ENCODE peak calls at places on chromosomes 5 and 9, in seven cellular contexts. W is heart left ventricle, Y is Peyer's patch, X is right lobe of liver, A is suprapubic skin, P is adrenal gland, E is A549. V is an unnamed sample.
A peak's percentile ranks its signal among the peaks of the same experiment; 100 is the strongest.

GRCh38 chr9:14306672-14307646 is 7.0 kb downstream of the NFIB start:
- DNase-seq in W (no peak), Y (no peak), X (no peak), A (no peak), P (no peak), E (no peak), V (no peak)

GRCh38 chr9:4680750-4681149 is 1.4 kb downstream of the CDC37L1 start:
- DNase-seq in W (no peak), Y (no peak), X (no peak), A (no peak), P (no peak), E (no peak), V (no peak)

GRCh38 chr9:4328723-4329122 is 28.9 kb upstream of the GLIS3 start:
- DNase-seq in W (no peak), Y (no peak), X (no peak), A (no peak), P (no peak), E (no peak), V (no peak)

GRCh38 chr5:44875661-44876250 is 67.0 kb downstream of the MRPS30 start:
- DNase-seq in W (no peak), Y (no peak), X (no peak), A (no peak), P (no peak), E (peak; percentile 64), V (no peak)

GRCh38 chr5:13746026-13746425 is 198.5 kb downstream of the DNAH5 start:
- DNase-seq in W (no peak), Y (no peak), X (no peak), A (no peak), P (no peak), E (no peak), V (no peak)

GRCh38 chr5:54745599-54745998 is 228.0 kb downstream of the SNX18 start:
- DNase-seq in W (no peak), Y (no peak), X (no peak), A (no peak), P (no peak), E (no peak), V (peak; percentile 40)

GRCh38 chr9:3477236-3477834 is 48.5 kb downstream of the RFX3 start:
- DNase-seq in W (no peak), Y (no peak), X (no peak), A (no peak), P (no peak), E (no peak), V (no peak)

GRCh38 chr9:131050831-131051230 is 41.9 kb downstream of the LAMC3 start:
- DNase-seq in W (no peak), Y (no peak), X (no peak), A (no peak), P (no peak), E (no peak), V (no peak)

GRCh38 chr5:102801375-102801774 is 46.3 kb downstream of the PAM start:
- DNase-seq in W (no peak), Y (no peak), X (no peak), A (no peak), P (no peak), E (no peak), V (no peak)

GRCh38 chr9:107060026-107060425 is 197.1 kb downstream of the ZNF462 start:
- DNase-seq in W (no peak), Y (no peak), X (no peak), A (no peak), P (no peak), E (no peak), V (no peak)

GRCh38 chr5:65263291-65263690 is 218.4 kb downstream of the ADAMTS6 start:
- DNase-seq in W (no peak), Y (no peak), X (no peak), A (no peak), P (no peak), E (no peak), V (no peak)

GRCh38 chr5:117220730-117221129 is 646.1 kb upstream of the SEMA6A start:
- DNase-seq in W (no peak), Y (no peak), X (no peak), A (no peak), P (no peak), E (no peak), V (no peak)

GRCh38 chr9:129697111-129697955 is 31.9 kb downstream of the PRRX2 start:
- DNase-seq in W (peak; percentile 47), Y (no peak), X (no peak), A (peak; percentile 89), P (peak; percentile 35), E (peak; percentile 60), V (peak; percentile 41)

GRCh38 chr5:35129276-35129675 is 81.5 kb upstream of the AGXT2 start:
- DNase-seq in W (no peak), Y (no peak), X (no peak), A (no peak), P (no peak), E (no peak), V (no peak)

GRCh38 chr9:113895526-113895925 is 19.4 kb downstream of the ZNF618 start:
- DNase-seq in W (no peak), Y (no peak), X (no peak), A (no peak), P (no peak), E (no peak), V (no peak)

GRCh38 chr9:110426052-110426709 is 88.5 kb upstream of the TXNDC8 start:
- DNase-seq in W (no peak), Y (no peak), X (no peak), A (no peak), P (no peak), E (no peak), V (no peak)

GRCh38 chr5:57221049-57221568 is 47.2 kb downstream of the GPBP1 start:
- DNase-seq in W (no peak), Y (no peak), X (no peak), A (no peak), P (no peak), E (peak; percentile 42), V (no peak)

DNA sequence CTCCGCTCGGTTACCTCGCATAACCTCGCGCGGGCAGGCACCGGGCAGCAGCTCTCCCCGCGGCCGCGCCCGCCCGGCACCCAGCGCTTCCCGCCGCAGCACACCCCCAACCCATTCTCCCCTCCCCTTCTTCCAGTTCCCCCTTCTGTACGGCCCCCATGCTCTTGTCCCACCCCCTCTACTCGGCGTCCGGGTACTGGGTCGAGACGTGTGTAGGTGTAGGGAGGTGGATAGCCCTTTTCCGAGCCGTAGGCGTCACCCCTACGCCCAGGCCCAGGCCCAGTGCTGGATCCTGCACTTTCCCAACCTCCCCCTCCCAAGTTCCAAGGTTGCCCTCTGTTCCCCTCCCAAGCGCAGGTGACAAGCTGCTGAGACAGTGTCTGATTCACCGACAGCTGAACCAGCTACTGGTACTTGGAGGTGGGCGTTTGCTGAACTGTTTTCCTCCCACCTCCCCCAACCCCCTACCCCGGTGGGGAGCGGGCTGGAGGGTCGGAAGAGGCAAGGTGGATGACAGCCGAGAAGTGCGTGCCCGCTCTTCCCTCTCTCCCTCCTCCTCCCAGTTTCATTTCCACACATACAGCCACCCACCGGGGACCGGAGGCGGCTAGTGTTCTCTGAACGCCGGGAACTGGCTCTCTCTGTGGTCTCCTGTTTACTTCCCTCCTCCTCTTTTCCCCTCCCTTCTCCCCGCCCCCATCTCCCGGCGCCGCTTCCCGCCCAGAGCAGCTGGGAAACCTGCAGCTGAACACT is 6.0 kb upstream of the KLF9 start:
- DNase-seq in W (peak; percentile 96), Y (peak; percentile 91), X (peak; percentile 98), A (peak; percentile 98), P (peak; percentile 90), E (peak; percentile 59), V (peak; percentile 94)
- TF ChIP-seq POLR2A in W (no peak), Y (peak; percentile 36), X (peak; percentile 81), A (peak; percentile 85), P (no peak), E (no peak), V (no peak)

DNA sequence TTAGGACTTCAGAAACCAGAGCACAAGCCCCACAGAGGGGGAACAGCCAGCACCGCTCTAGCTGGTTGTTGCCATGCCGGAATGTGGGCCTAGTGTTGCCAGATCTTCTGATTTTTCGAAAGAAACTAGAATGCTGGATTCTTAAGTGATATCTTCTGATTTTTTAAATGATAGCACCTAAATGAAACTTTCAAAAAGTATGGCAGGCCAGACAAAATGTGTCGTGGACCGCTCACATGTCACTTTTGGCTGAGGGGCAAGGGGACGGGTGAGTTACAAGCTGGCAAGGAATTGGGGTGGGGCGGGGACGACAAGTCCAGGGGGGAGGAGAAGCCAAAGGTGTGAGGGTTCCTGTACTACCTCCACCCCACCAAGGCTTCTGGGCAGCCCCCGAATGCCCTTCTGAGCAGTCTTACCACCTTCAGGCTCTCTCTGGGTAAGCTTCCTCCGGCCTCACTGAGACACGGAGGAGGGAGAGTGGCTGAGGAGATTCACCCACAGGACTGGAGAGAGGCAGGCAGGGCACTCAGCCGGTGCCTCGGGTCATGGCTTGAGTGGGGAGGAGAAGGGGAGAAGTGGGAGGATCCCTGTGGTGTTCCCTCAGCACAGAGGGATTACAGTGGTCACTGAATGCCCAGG is 10.3 kb downstream of the B4GALT7 start:
- DNase-seq in W (no peak), Y (no peak), X (peak; percentile 38), A (no peak), P (no peak), E (no peak), V (peak; percentile 53)
- H3K4me1 ChIP-seq in W (peaks cover 11% of the 10 kb centered on the region), Y (peaks cover 7% of the 10 kb centered on the region), X (peaks cover 7% of the 10 kb centered on the region), A (peaks cover 14% of the 10 kb centered on the region), P (peaks cover 11% of the 10 kb centered on the region), E (peaks cover 3% of the 10 kb centered on the region), V (peaks cover 17% of the 10 kb centered on the region)

GRCh38 chr9:109224751-109225150 is 57.7 kb upstream of the FRRS1L start:
- DNase-seq in W (no peak), Y (no peak), X (no peak), A (no peak), P (no peak), E (no peak), V (no peak)

GRCh38 chr9:109230277-109230676 is 63.2 kb upstream of the FRRS1L start:
- DNase-seq in W (no peak), Y (no peak), X (no peak), A (no peak), P (no peak), E (no peak), V (no peak)

GRCh38 chr9:109225629-109226028 is 58.6 kb upstream of the FRRS1L start:
- DNase-seq in W (no peak), Y (no peak), X (no peak), A (no peak), P (no peak), E (no peak), V (no peak)

GRCh38 chr9:109229682-109230081 is 62.6 kb upstream of the FRRS1L start:
- DNase-seq in W (no peak), Y (no peak), X (no peak), A (no peak), P (no peak), E (no peak), V (no peak)

DNA sequence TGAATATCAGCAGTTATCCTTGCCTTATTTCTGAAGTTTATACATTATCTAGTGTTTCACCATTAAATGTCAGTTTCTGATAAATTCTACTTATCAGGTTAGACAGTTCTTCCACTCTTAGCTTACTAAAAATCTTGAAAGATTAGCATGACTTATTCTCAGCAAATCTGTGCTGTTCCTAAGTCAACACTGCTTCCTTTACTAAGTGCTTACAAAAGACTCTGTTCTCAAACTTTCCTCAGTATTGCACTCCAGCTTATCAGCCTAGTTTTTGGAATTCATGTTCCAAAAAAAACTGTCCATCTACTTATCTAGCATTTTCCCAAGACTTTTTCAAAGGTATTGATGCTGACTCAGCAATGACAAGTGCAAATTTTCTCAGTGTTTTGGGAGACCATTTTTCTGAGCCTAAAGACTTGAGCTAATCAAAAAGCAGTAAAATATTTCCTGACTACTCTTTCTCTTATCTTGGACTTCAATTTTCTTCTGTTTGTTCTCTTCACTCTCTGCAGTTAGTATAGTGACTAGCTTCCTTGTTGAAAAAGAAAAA is 61.1 kb upstream of the FRRS1L start:
- DNase-seq in W (no peak), Y (no peak), X (no peak), A (no peak), P (no peak), E (no peak), V (no peak)
- TF ChIP-seq POLR2A in W (no peak), Y (no peak), X (no peak), A (no peak), P (no peak), E (no peak), V (no peak)

GRCh38 chr9:22916148-22916547 is 469.5 kb downstream of the DMRTA1 start:
- DNase-seq in W (no peak), Y (no peak), X (no peak), A (no peak), P (no peak), E (no peak), V (no peak)
- H3K4me1 ChIP-seq in W (no peaks in the 10 kb centered on the region), Y (no peaks in the 10 kb centered on the region), X (no peaks in the 10 kb centered on the region), A (no peaks in the 10 kb centered on the region), P (no peaks in the 10 kb centered on the region), E (no peaks in the 10 kb centered on the region), V (no peaks in the 10 kb centered on the region)

V was measured in testis.